ENCODE peak calls at places on chromosome 22, in eight cellular contexts. One of them, this sample, is unnamed.
A peak's percentile ranks its signal among the peaks of the same experiment; 100 is the strongest.

GRCh38 chr22:26585104-26585790 is 4.7 kb downstream of the TPST2 start:
- DNase-seq in Right ventricle myocardium superior: peak; percentile 91
- DNase-seq in Peyer's patch: no peak
- DNase-seq in RWPE1: peak; percentile 42
- DNase-seq in colonic mucosa: no peak
- DNase-seq in nephron progenitor cell: no peak
- DNase-seq in GM20000: no peak
- DNase-seq in Ammon's horn: no peak
- DNase-seq in this sample: peak; percentile 85

GRCh38 chr22:21642584-21643448 is 714 bp downstream of the SDF2L1 start:
- DNase-seq in Right ventricle myocardium superior: peak; percentile 55
- DNase-seq in Peyer's patch: peak; percentile 79
- DNase-seq in RWPE1: no peak
- DNase-seq in colonic mucosa: peak; percentile 78
- DNase-seq in nephron progenitor cell: peak; percentile 67
- DNase-seq in GM20000: peak; percentile 77
- DNase-seq in Ammon's horn: no peak
- DNase-seq in this sample: peak; percentile 65

GRCh38 chr22:41660416-41660815 is 28.3 kb downstream of the SNU13 start:
- DNase-seq in Right ventricle myocardium superior: peak; percentile 48
- DNase-seq in Peyer's patch: no peak
- DNase-seq in RWPE1: no peak
- DNase-seq in colonic mucosa: no peak
- DNase-seq in nephron progenitor cell: no peak
- DNase-seq in GM20000: no peak
- DNase-seq in Ammon's horn: no peak
- DNase-seq in this sample: no peak

GRCh38 chr22:24133187-24133965 is 47.9 kb upstream of the SUSD2 start:
- DNase-seq in Right ventricle myocardium superior: peak; percentile 53
- DNase-seq in Peyer's patch: no peak
- DNase-seq in RWPE1: no peak
- DNase-seq in colonic mucosa: no peak
- DNase-seq in nephron progenitor cell: no peak
- DNase-seq in GM20000: no peak
- DNase-seq in Ammon's horn: no peak
- DNase-seq in this sample: no peak

GRCh38 chr22:23457586-23457985 is 122.5 kb downstream of the IGLL1 start:
- DNase-seq in Right ventricle myocardium superior: no peak
- DNase-seq in Peyer's patch: no peak
- DNase-seq in RWPE1: no peak
- DNase-seq in colonic mucosa: no peak
- DNase-seq in nephron progenitor cell: no peak
- DNase-seq in GM20000: no peak
- DNase-seq in Ammon's horn: no peak
- DNase-seq in this sample: no peak

GRCh38 chr22:44870021-44870420 is 117.6 kb downstream of the ARHGAP8 start:
- DNase-seq in Right ventricle myocardium superior: no peak
- DNase-seq in Peyer's patch: no peak
- DNase-seq in RWPE1: peak; percentile 38
- DNase-seq in colonic mucosa: no peak
- DNase-seq in nephron progenitor cell: no peak
- DNase-seq in GM20000: no peak
- DNase-seq in Ammon's horn: peak; percentile 64
- DNase-seq in this sample: no peak

GRCh38 chr22:39317756-39318506 is 1.5 kb downstream of the RPL3 start:
- DNase-seq in Right ventricle myocardium superior: no peak
- DNase-seq in Peyer's patch: no peak
- DNase-seq in RWPE1: no peak
- DNase-seq in colonic mucosa: no peak
- DNase-seq in nephron progenitor cell: no peak
- DNase-seq in GM20000: no peak
- DNase-seq in Ammon's horn: no peak
- DNase-seq in this sample: no peak

GRCh38 chr22:23215294-23216204 is 35.2 kb downstream of the BCR start:
- DNase-seq in Right ventricle myocardium superior: no peak
- DNase-seq in Peyer's patch: no peak
- DNase-seq in RWPE1: peak; percentile 57
- DNase-seq in colonic mucosa: no peak
- DNase-seq in nephron progenitor cell: no peak
- DNase-seq in GM20000: no peak
- DNase-seq in Ammon's horn: no peak
- DNase-seq in this sample: no peak

GRCh38 chr22:30546616-30547015 is at the start of gene SEC14L6:
- DNase-seq in Right ventricle myocardium superior: peak; percentile 17
- DNase-seq in Peyer's patch: no peak
- DNase-seq in RWPE1: no peak
- DNase-seq in colonic mucosa: no peak
- DNase-seq in nephron progenitor cell: no peak
- DNase-seq in GM20000: no peak
- DNase-seq in Ammon's horn: no peak
- DNase-seq in this sample: no peak

GRCh38 chr22:23274891-23275694 is 94.8 kb downstream of the BCR start:
- DNase-seq in Right ventricle myocardium superior: no peak
- DNase-seq in Peyer's patch: no peak
- DNase-seq in RWPE1: no peak
- DNase-seq in colonic mucosa: no peak
- DNase-seq in nephron progenitor cell: no peak
- DNase-seq in GM20000: no peak
- DNase-seq in Ammon's horn: no peak
- DNase-seq in this sample: no peak

GRCh38 chr22:23850136-23850611 is 7.5 kb upstream of the SLC2A11 start:
- DNase-seq in Right ventricle myocardium superior: peak; percentile 32
- DNase-seq in Peyer's patch: no peak
- DNase-seq in RWPE1: no peak
- DNase-seq in colonic mucosa: no peak
- DNase-seq in nephron progenitor cell: no peak
- DNase-seq in GM20000: peak; percentile 52
- DNase-seq in Ammon's horn: no peak
- DNase-seq in this sample: peak; percentile 71